ENCODE peak calls at places on chromosomes 1 and 21, in four cellular contexts. H, T, O and Z are unnamed samples. For H3K9me3, the result is how much of the 10 kb centered on the place peaks cover.

GRCh38 chr1:85447000-85447943 is 17.7 kb downstream of the DDAH1 start:
- DNase-seq in H (no peak), O (no peak), T (no peak), Z (no peak)

GRCh38 chr21:39429445-39429844 is 16.1 kb downstream of the LCA5L start:
- DNase-seq in O (no peak), H (no peak), T (no peak), Z (no peak)

GRCh38 chr21:20169812-20170576 is 828.2 kb upstream of the NCAM2 start:
- DNase-seq in T (no peak), O (no peak), H (no peak), Z (no peak)

GRCh38 chr1:204172404-204173049 is 6.4 kb upstream of the REN start:
- DNase-seq in H (no peak), T (no peak), O (no peak), Z (no peak)

GRCh38 chr1:110870721-110871388 is 2.1 kb upstream of the CD53 start:
- DNase-seq in H (no peak), O (no peak), T (peak), Z (peak)

GRCh38 chr1:41492341-41492848 is 7.9 kb upstream of the EDN2 start:
- DNase-seq in H (peak), T (no peak), O (no peak), Z (peak)

GRCh38 chr21:45836694-45837670 is 144.6 kb upstream of the COL6A1 start:
- DNase-seq in T (no peak), O (no peak), H (no peak), Z (peak)

GRCh38 chr1:206496131-206496793 is 11.1 kb upstream of the RASSF5 start:
- DNase-seq in O (no peak), H (peak), T (no peak), Z (no peak)

GRCh38 chr1:111559736-111560279 is 56.4 kb upstream of the ADORA3 start:
- DNase-seq in O (no peak), T (peak), H (no peak), Z (no peak)

GRCh38 chr21:15986277-15986676 is 256.5 kb downstream of the USP25 start:
- DNase-seq in H (no peak), O (no peak), T (no peak), Z (no peak)

GRCh38 chr1:30775433-30775975 is 17.9 kb upstream of the LAPTM5 start:
- DNase-seq in T (no peak), O (no peak), H (no peak), Z (no peak)

GRCh38 chr1:157691285-157691920 is 9.2 kb downstream of the FCRL3 start:
- DNase-seq in T (peak), O (no peak), H (no peak), Z (peak)

GRCh38 chr1:241934181-241934815 is 23.3 kb upstream of the BECN2 start:
- DNase-seq in H (no peak), O (no peak), T (peak), Z (peak)

GRCh38 chr1:174469687-174470086 is 21.9 kb downstream of the GPR52 start:
- DNase-seq in O (no peak), H (no peak), T (no peak), Z (no peak)

GRCh38 chr1:4652631-4653327 is 1.6 kb upstream of the AJAP1 start:
- DNase-seq in O (no peak), T (peak), H (peak), Z (peak)

GRCh38 chr21:33127154-33127893 is 57.4 kb downstream of the OLIG1 start:
- DNase-seq in T (peak), O (no peak), H (peak), Z (peak)

GRCh38 chr1:77781683-77782082 is 2.2 kb downstream of the MIGA1 start:
- DNase-seq in H (no peak), O (no peak), T (no peak), Z (no peak)

GRCh38 chr1:18783705-18784522 is 75.5 kb downstream of the TAS1R2 start:
- DNase-seq in O (no peak), H (no peak), T (no peak), Z (no peak)

GRCh38 chr1:21855257-21856096 is 43.4 kb downstream of the LDLRAD2 start:
- DNase-seq in O (no peak), T (peak), H (peak), Z (no peak)

GRCh38 chr1:11448375-11449085 is 30.4 kb upstream of the DISP3 start:
- DNase-seq in T (no peak), O (no peak), H (no peak), Z (no peak)

GRCh38 chr1:67815303-67816095 is 17.8 kb downstream of the GNG12 start:
- DNase-seq in H (no peak), O (no peak), T (peak), Z (no peak)

GRCh38 chr1:205191617-205192016 is 19.9 kb downstream of the DSTYK start:
- DNase-seq in O (no peak), T (no peak), H (no peak), Z (no peak)

GRCh38 chr1:84363019-84363418 is 35.3 kb upstream of the DNASE2B start:
- DNase-seq in T (no peak), H (no peak), O (no peak), Z (peak)

GRCh38 chr1:244837597-244838258 is 2.3 kb downstream of the COX20 start:
- DNase-seq in T (no peak), O (no peak), H (no peak), Z (no peak)

GRCh38 chr1:201917362-201918033 is 28.8 kb downstream of the SHISA4 start:
- DNase-seq in T (peak), O (no peak), H (no peak), Z (peak)

GRCh38 chr1:1826356-1827088 is 48.3 kb upstream of the NADK start:
- DNase-seq in T (no peak), H (no peak), O (no peak), Z (no peak)

GRCh38 chr1:44791364-44791801 is 3.4 kb upstream of the BEST4 start:
- DNase-seq in H (peak), O (no peak), T (no peak), Z (no peak)

GRCh38 chr1:228001738-228002535 is 4.9 kb upstream of the WNT3A start:
- DNase-seq in H (no peak), T (no peak), O (no peak), Z (no peak)

GRCh38 chr1:113686891-113687624 is 72.2 kb downstream of the PHTF1 start:
- DNase-seq in H (no peak), O (no peak), T (no peak), Z (no peak)

GRCh38 chr1:154778280-154778679 is 91.8 kb downstream of the KCNN3 start:
- DNase-seq in O (no peak), T (no peak), H (no peak), Z (no peak)

GRCh38 chr1:245742891-245743290 is 588.1 kb downstream of the KIF26B start:
- DNase-seq in T (no peak), H (no peak), O (no peak), Z (peak)

GRCh38 chr1:24694380-24694843 is 50.8 kb upstream of the CLIC4 start:
- DNase-seq in T (no peak), O (no peak), H (no peak), Z (peak)

DNA sequence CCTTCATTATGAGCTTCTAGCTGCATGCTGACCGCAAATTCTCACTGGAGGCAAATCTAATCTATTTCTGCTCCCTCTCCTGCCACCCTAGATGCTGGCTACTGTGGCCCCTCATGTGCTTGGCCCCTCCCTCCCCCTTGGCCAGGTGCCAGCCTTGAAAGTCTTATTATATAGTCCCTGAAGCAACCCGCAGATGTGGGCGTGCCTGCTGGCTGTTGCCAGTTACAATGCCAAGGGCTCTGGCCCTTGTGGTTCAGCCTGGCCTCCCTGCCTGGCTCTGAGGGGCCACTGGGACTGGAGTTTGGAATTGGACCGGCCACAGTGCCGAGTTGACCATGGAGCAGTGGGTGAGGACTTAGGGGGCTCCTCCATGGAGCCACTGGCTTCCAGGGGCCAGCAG is 78.9 kb upstream of the ACTRT2 start:
- DNase-seq in O (no peak), T (no peak), H (peak), Z (no peak)
- H3K9me3 ChIP-seq in O (under half), T (under half), H (under half), Z (under half)

DNA sequence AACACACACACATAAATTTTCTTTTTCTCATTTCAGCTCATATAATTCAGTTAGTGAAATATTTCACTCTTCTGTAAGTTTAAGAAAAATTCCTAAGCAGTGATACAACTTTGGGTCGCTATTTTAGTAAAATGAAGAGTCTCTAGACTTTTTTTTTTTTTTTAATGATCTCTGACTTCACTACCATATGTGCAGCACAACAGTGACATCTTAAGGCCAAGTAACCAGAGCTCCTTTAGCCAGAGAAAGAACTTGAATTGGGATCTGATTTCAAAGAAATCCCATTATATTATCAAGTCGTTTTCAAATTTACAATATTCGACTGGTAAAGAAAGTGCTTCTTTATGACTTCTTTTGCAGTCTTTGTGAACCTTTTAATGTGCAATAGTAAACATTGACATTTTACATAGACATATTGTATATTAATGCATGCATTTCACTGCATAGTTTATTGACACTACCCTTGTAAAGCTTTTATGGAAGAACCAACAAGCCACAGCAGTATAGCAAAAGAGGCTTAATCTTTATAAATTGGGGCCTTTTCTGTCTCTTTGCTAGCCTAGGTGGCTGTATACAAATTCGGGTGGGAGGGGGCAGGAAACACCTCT is 62.2 kb downstream of the LRRC40 start:
- DNase-seq in O (no peak), H (no peak), T (no peak), Z (no peak)
- H3K4me3 ChIP-seq in O (no peak), H (no peak), T (no peak), Z (no peak)

GRCh38 chr1:243580984-243581383 is 269.1 kb downstream of the AKT3 start:
- DNase-seq in T (no peak), H (no peak), O (no peak), Z (no peak)

GRCh38 chr1:243582321-243582720 is 267.7 kb downstream of the AKT3 start:
- DNase-seq in H (no peak), T (peak), O (no peak), Z (peak)

GRCh38 chr1:243587823-243588560 is 262.1 kb downstream of the AKT3 start:
- DNase-seq in O (no peak), H (no peak), T (no peak), Z (no peak)

GRCh38 chr1:243587285-243587684 is 262.8 kb downstream of the AKT3 start:
- DNase-seq in O (no peak), T (no peak), H (peak), Z (no peak)

DNA sequence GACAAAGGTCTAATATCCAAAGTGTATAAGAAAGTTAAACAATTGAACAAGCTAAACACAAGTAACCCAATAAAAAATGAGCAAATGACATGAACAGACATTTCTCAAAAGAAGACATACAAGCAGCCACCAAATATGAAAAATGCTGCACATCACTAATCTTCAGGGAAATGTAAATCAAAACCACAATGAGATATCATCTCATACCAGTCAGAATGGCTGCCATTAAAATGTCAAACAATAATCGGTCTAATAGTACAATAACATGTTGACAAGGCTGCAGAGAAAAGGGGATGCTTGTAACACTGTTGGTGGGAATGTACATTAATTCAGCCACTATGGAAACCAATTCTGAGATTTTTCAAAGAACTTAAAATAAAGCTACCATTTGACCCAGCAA is 264.1 kb downstream of the AKT3 start:
- DNase-seq in H (no peak), O (no peak), T (no peak), Z (no peak)
- H3K9me3 ChIP-seq in H (under half), O (under half), T (under half), Z (under half)

DNA sequence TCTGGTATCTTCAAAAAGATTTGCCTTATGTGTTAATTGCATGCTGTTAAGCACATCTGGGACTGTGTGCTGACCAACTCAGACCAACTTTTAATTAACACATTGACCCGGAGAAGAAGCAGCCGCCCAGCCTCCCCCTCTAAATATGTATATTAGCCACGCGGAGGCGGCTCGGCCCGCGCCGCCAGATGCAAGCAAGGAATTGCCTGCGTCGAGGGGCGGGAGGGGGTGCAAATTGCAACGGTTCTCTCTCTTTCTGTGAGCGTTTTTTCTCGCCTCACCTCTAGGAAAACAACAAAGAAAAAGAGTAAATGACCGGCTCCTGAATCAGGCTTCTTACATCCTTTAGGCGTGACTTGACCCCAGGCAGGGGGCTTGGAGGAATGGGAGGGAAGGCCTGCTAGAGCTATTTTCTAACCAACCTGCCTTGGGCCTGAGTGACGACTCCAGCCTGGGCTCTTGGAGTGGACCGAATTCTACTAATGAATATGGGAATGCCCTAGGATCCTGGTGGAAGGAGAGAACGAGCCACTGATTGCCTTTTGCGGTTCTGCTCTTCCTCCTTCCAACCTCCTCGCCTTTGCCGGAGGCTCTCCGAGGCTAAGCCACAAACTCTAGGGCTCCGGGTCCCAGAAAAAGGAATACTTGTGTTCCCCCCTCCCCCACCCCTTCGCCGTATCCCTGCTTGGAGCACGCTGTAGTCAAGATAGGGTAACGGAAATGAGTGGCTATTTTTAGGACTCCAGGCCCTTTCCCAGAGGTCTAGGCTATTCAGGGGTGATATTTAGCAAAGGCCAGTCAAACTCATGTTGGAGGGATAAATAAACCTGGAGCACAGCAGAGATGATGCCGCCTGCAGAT is 417.0 kb upstream of the ESRRG start:
- DNase-seq in H (peak), O (no peak), T (no peak), Z (no peak)
- H3K4me3 ChIP-seq in H (no peak), O (no peak), T (no peak), Z (no peak)